ENCODE peak calls at places on chromosomes 2 and 18, in eight cellular contexts. L is AG04450, B is upper lobe of right lung, S is H9, A is A673, N is IMR-90, V is tibial artery, E is HCT116. J is an unnamed sample.

GRCh38 chr2:101559576-101559975 is 84.7 kb upstream of the RFX8 start:
- DNase-seq in A (no peak), N (peak; percentile 28), V (no peak), S (no peak), B (no peak), E (no peak), L (no peak), J (peak; percentile 28)

GRCh38 chr2:128638741-128639477 is 320.2 kb upstream of the HS6ST1 start:
- DNase-seq in N (no peak), E (no peak), L (no peak), S (peak; percentile 94), A (peak; percentile 94), V (no peak), B (no peak), J (no peak)

GRCh38 chr2:38184964-38185603 is 109.1 kb upstream of the CYP1B1 start:
- DNase-seq in L (no peak), S (no peak), V (no peak), N (peak; percentile 73), B (no peak), A (peak; percentile 44), E (no peak), J (peak; percentile 28)

GRCh38 chr2:142515493-142515892 is 362.0 kb upstream of the KYNU start:
- DNase-seq in L (no peak), B (no peak), A (no peak), V (no peak), N (no peak), S (no peak), E (no peak), J (no peak)

GRCh38 chr2:127106998-127107621 is at the start of gene BIN1:
- DNase-seq in B (peak; percentile 96), V (peak; percentile 79), L (peak; percentile 74), N (peak; percentile 82), E (peak; percentile 65), S (peak; percentile 92), A (peak; percentile 91), J (peak; percentile 95)

GRCh38 chr2:26757873-26758789 is 6.0 kb upstream of the SLC35F6 start:
- DNase-seq in B (no peak), S (peak; percentile 85), L (peak; percentile 98), V (peak; percentile 54), A (peak; percentile 84), E (peak; percentile 95), N (peak; percentile 99), J (peak; percentile 70)

GRCh38 chr2:239374896-239375277 is 25.9 kb downstream of the HDAC4 start:
- DNase-seq in A (no peak), L (no peak), S (no peak), B (no peak), N (no peak), E (no peak), V (no peak), J (no peak)

GRCh38 chr2:210586381-210586780 is 30.0 kb downstream of the CPS1 start:
- DNase-seq in S (no peak), L (no peak), V (no peak), B (no peak), A (no peak), E (no peak), N (peak; percentile 24), J (no peak)

GRCh38 chr2:207202645-207203044 is 36.9 kb upstream of the KLF7 start:
- DNase-seq in S (peak; percentile 49), E (peak; percentile 4), V (no peak), A (peak; percentile 56), L (no peak), B (no peak), N (peak; percentile 53), J (peak; percentile 15)

GRCh38 chr18:58997811-58998337 is 133.2 kb downstream of the ZNF532 start:
- DNase-seq in A (peak; percentile 54), E (no peak), B (no peak), N (peak; percentile 88), V (peak; percentile 75), L (peak; percentile 44), S (no peak), J (no peak)

GRCh38 chr2:16105664-16106281 is 165.4 kb downstream of the MYCN start:
- DNase-seq in A (no peak), L (no peak), V (no peak), B (no peak), E (no peak), S (peak; percentile 96), N (no peak), J (no peak)

GRCh38 chr2:218298314-218298875 is 6.1 kb upstream of the TMBIM1 start:
- DNase-seq in S (no peak), A (no peak), N (no peak), E (no peak), V (no peak), B (no peak), L (no peak), J (no peak)

GRCh38 chr18:10249270-10249669 is 205.2 kb upstream of the APCDD1 start:
- DNase-seq in L (no peak), E (no peak), B (no peak), S (peak; percentile 60), V (no peak), A (peak; percentile 19), N (no peak), J (no peak)

GRCh38 chr2:36478332-36478738 is 119.6 kb downstream of the FEZ2 start:
- DNase-seq in V (no peak), S (no peak), E (peak; percentile 21), N (peak; percentile 96), B (no peak), L (no peak), A (peak; percentile 64), J (peak; percentile 77)

GRCh38 chr2:209682646-209683045 is 89.0 kb upstream of the UNC80 start:
- DNase-seq in L (no peak), S (no peak), E (no peak), V (no peak), A (no peak), B (no peak), N (no peak), J (no peak)

GRCh38 chr2:27808984-27809383 is 37.5 kb downstream of the MRPL33 start:
- DNase-seq in L (no peak), V (no peak), S (no peak), N (no peak), B (no peak), E (no peak), A (no peak), J (no peak)
- H3K27ac ChIP-seq in L (peak overlapping the region; percentile 49), V (no peak overlapping the region), S (no peak overlapping the region), N (peak overlapping the region; percentile 15), B (no peak overlapping the region), E (no peak overlapping the region), A (no peak overlapping the region), J (peak overlapping the region; percentile 35)

GRCh38 chr18:31171159-31171839 is 8.6 kb upstream of the DSC1 start:
- DNase-seq in B (no peak), E (no peak), N (no peak), S (no peak), A (no peak), V (no peak), L (no peak), J (no peak)

DNA sequence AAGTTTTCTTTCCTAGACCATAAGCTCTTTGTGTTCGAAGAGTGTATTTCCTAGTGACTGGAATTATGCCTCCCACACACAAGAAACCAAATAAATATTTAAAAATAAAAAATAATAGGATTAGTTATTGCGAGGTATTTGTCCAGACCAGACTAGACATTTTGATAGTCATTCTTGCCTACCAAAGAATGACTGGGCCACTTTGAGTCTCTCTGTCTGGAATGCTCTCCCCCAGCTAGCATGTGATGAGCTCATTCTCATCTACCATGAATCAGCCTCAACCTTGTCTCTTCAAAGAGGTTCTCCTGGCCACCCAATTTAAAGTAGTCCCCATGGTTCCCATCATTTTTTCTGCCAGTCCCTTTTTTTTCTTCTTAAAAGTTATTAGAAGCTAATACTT is 13.9 kb upstream of the DSC1 start:
- DNase-seq in N (peak; percentile 2), A (no peak), S (no peak), L (no peak), B (no peak), E (no peak), V (no peak), J (no peak)
- TF ChIP-seq CTCF in N (no peak), A (no peak), S (no peak), L (no peak), B (no peak), E (no peak), V (no peak), J (no peak)

GRCh38 chr18:47915930-47916329 is 14.5 kb downstream of the SMAD2 start:
- DNase-seq in A (no peak), S (no peak), E (no peak), V (no peak), B (no peak), N (no peak), L (no peak), J (peak; percentile 21)

GRCh38 chr18:47915229-47915628 is 15.2 kb downstream of the SMAD2 start:
- DNase-seq in S (no peak), A (no peak), V (no peak), B (no peak), N (peak; percentile 30), E (no peak), L (no peak), J (no peak)

GRCh38 chr18:47912343-47912742 is 18.1 kb downstream of the SMAD2 start:
- DNase-seq in S (no peak), N (no peak), B (no peak), V (no peak), A (no peak), E (no peak), L (no peak), J (no peak)

GRCh38 chr18:47911877-47912276 is 18.6 kb downstream of the SMAD2 start:
- DNase-seq in V (no peak), B (no peak), S (no peak), A (no peak), E (no peak), N (no peak), L (no peak), J (no peak)

DNA sequence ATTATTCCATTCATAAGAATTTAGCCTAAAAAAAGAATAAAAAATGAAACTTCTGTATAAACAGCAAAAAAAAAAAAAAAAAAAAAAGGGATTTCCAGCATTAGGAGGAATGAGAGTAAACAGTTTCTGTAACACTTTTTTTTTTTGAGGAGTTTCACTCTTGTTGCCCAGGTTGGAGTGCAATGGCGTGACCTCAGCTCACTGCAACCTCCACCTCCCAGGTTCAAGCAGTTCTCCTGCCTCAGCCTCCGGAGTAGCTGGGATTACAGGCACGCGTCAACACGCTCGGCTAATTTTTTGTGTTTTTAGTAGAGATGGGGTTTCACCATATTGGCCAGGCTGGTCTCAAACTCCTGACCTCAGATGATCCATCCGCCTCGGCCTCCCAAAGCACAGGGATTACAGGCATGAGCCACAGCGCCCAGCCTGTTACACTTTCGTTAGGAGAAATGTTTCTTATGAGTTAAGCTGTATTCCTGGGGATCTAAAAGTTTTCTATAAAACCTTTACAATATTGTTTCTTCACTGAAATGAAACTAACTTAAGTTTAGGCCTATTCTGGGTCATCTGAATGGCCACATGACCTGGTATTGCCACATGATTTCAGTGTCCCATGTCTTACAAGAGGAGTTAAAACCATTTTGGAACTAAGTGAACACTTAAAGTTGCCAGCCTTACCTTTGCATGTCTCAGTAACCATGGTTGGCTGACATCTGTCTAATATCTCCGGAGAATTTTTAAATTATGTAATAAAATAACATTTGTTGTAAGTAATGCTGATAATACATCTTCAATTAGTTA is 17.5 kb downstream of the SMAD2 start:
- DNase-seq in E (no peak), V (no peak), S (no peak), B (no peak), A (no peak), N (no peak), L (no peak), J (no peak)
- H3K27ac ChIP-seq in E (no peak overlapping the region), V (no peak overlapping the region), S (no peak overlapping the region), B (no peak overlapping the region), A (no peak overlapping the region), N (no peak overlapping the region), L (no peak overlapping the region), J (peak overlapping the region; percentile 66)

DNA sequence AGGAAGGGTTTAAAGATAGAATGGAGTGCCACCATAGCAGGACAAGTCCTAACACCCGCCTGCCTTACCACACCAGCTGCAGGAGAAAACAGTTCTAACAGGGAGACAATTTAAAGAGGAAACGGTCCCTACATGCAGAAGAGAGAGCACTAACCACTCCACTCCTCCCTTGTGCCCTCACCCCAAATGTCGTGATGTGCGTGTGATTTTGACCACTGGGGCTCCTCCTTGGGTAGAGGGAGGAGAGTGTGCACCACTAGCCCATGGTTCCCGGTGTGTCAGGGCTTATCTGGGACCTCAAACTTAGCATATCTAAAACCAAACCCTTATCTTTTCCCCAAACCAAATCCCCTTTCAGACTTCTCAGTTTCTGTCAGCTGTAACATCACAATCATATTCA is 105.5 kb upstream of the CCDC68 start:
- DNase-seq in A (no peak), E (no peak), S (no peak), B (no peak), V (no peak), L (no peak), N (no peak), J (no peak)
- TF ChIP-seq CTCF in A (no peak), E (no peak), S (no peak), B (no peak), V (no peak), L (no peak), N (no peak), J (no peak)

J was measured in RWPE1.